ENCODE peak calls at places on chromosomes 6 and 20, in nine cellular contexts. H, X, M, B, G, Q, S, J and D are unnamed samples.

GRCh38 chr6:136921521-136921935 is 573 bp upstream of the SLC35D3 start:
- DNase-seq in S (no peak), B (no peak), Q (peak; percentile 49), J (no peak), G (no peak), M (no peak), H (no peak), X (no peak), D (no peak)

GRCh38 chr20:6685181-6685582 is 82.3 kb upstream of the BMP2 start:
- DNase-seq in Q (peak; percentile 58), H (no peak), B (no peak), J (no peak), G (no peak), X (no peak), M (no peak), S (no peak), D (no peak)

GRCh38 chr20:43516251-43516824 is 8.8 kb downstream of the L3MBTL1 start:
- DNase-seq in Q (peak; percentile 21), X (no peak), B (no peak), S (no peak), M (peak; percentile 7), G (no peak), J (no peak), H (no peak), D (no peak)

GRCh38 chr20:24506696-24507095 is 37.3 kb downstream of the SYNDIG1 start:
- DNase-seq in Q (no peak), G (no peak), B (no peak), M (no peak), S (no peak), J (peak; percentile 61), X (no peak), H (no peak), D (no peak)

GRCh38 chr6:27472182-27472616 is 706 bp downstream of the ZNF184 start:
- DNase-seq in M (peak; percentile 56), H (peak; percentile 81), G (peak; percentile 66), B (no peak), S (no peak), X (peak; percentile 69), Q (peak; percentile 80), J (no peak), D (peak; percentile 75)

GRCh38 chr20:1700990-1701389 is 43.4 kb upstream of the SIRPG start:
- DNase-seq in X (no peak), Q (no peak), M (no peak), H (no peak), B (no peak), S (no peak), J (no peak), G (no peak), D (no peak)

GRCh38 chr6:5813625-5814027 is 193.1 kb downstream of the NRN1 start:
- DNase-seq in X (no peak), S (no peak), M (no peak), B (no peak), J (no peak), G (no peak), Q (no peak), H (no peak), D (no peak)

GRCh38 chr6:119215309-119215708 is 134.3 kb downstream of the MAN1A1 start:
- DNase-seq in Q (no peak), J (no peak), B (no peak), H (no peak), G (no peak), S (no peak), X (no peak), M (no peak), D (no peak)

GRCh38 chr20:23260181-23260840 is 90.3 kb upstream of the NXT1 start:
- DNase-seq in M (no peak), J (no peak), G (no peak), S (no peak), B (no peak), Q (no peak), H (no peak), X (no peak), D (no peak)

GRCh38 chr6:143592335-143592734 is 80.8 kb upstream of the FUCA2 start:
- DNase-seq in Q (peak; percentile 17), J (no peak), H (no peak), S (no peak), B (no peak), M (no peak), X (no peak), G (no peak), D (no peak)

GRCh38 chr6:123771126-123771525 is 32.5 kb upstream of the NKAIN2 start:
- DNase-seq in S (no peak), H (peak; percentile 2), X (no peak), G (no peak), J (no peak), B (no peak), M (no peak), Q (no peak), D (peak; percentile 14)

GRCh38 chr6:134908906-134909516 is 40.9 kb downstream of the ALDH8A1 start:
- DNase-seq in B (peak; percentile 33), S (peak; percentile 29), Q (peak; percentile 99), H (peak; percentile 99), G (peak; percentile 90), M (peak; percentile 100), J (peak; percentile 94), X (peak; percentile 99), D (peak; percentile 100)

GRCh38 chr6:95321106-95321505 is 256.2 kb upstream of the MANEA start:
- DNase-seq in S (no peak), X (no peak), Q (no peak), H (no peak), M (no peak), J (no peak), G (no peak), B (no peak), D (no peak)

GRCh38 chr6:123777554-123777953 is 26.1 kb upstream of the NKAIN2 start:
- DNase-seq in X (peak; percentile 14), J (no peak), G (no peak), B (no peak), Q (peak; percentile 11), M (no peak), S (no peak), H (peak; percentile 36), D (peak; percentile 25)

GRCh38 chr6:90160013-90160412 is 136.6 kb downstream of the BACH2 start:
- DNase-seq in H (no peak), J (no peak), X (no peak), G (no peak), B (no peak), M (no peak), Q (no peak), S (no peak), D (no peak)

GRCh38 chr6:43173496-43174262 is 2.6 kb downstream of the SRF start:
- DNase-seq in X (no peak), Q (no peak), H (no peak), M (no peak), B (no peak), G (no peak), J (no peak), S (no peak), D (no peak)

GRCh38 chr6:107488174-107488874 is 1.6 kb upstream of the SOBP start:
- DNase-seq in H (no peak), J (no peak), X (no peak), G (no peak), Q (peak; percentile 39), S (no peak), M (no peak), B (no peak), D (no peak)
- H3K4me3 ChIP-seq in H (peak overlapping the region; percentile 80), J (peak overlapping the region; percentile 55), X (peak overlapping the region; percentile 68), G (peak overlapping the region; percentile 77), Q (peak overlapping the region; percentile 82), S (peak overlapping the region; percentile 79), M (peak overlapping the region; percentile 63), B (peak overlapping the region; percentile 65), D (peak overlapping the region; percentile 83)

DNA sequence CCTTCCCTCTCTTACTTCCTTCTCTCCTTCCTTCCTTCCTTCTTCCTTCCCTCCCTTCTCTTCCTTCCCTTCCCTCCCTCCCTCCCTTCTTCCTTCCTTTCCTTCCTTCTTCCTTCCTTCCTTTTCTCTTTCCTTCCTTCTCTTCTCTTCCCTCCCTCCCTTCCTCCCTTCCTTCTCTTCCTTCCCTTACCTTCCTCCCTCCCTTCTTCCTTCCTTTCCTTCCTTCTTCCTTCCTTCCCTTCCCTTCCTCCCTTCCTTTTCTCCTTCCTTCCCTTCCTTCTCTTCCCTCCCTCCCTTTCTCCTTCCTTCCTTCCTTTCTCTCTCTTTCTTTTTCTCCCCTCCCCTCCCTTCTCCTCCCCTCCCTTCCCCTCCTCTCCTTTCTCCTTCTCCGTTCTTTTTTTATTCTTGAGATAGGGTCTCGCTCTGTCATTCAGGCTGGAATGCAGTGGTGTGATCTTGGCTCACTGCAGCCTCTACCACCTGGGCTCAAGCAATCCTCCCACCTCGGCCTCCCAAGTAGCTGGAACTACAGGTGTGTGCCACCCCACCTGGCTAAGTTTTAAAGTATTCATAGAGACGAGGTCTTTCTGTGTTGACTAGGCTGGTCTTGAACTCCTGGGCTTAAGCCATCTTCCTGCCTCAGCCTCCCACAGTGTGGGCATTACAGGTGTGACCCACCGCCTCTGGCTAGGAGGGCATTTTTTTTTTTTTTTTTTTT is 1.1 kb upstream of the ZNF512B start:
- DNase-seq in G (no peak), Q (no peak), B (no peak), H (no peak), S (no peak), X (no peak), M (no peak), J (no peak), D (no peak)
- H3K4me3 ChIP-seq in G (no peak overlapping the region), Q (no peak overlapping the region), B (no peak overlapping the region), H (no peak overlapping the region), S (no peak overlapping the region), X (no peak overlapping the region), M (no peak overlapping the region), J (no peak overlapping the region), D (no peak overlapping the region)

GRCh38 chr20:47191074-47191673 is 165.3 kb downstream of the ZMYND8 start:
- DNase-seq in X (no peak), G (no peak), J (no peak), H (no peak), B (no peak), M (no peak), Q (peak; percentile 20), S (no peak), D (no peak)

GRCh38 chr20:47187450-47188195 is 168.9 kb downstream of the ZMYND8 start:
- DNase-seq in B (no peak), M (no peak), G (peak; percentile 30), J (no peak), S (no peak), Q (no peak), X (no peak), H (no peak), D (no peak)

GRCh38 chr20:47188540-47188939 is 168.0 kb downstream of the ZMYND8 start:
- DNase-seq in Q (no peak), X (no peak), B (no peak), H (no peak), M (peak; percentile 11), J (no peak), G (no peak), S (no peak), D (peak; percentile 10)

GRCh38 chr20:47189060-47189459 is 167.4 kb downstream of the ZMYND8 start:
- DNase-seq in J (no peak), H (no peak), G (peak; percentile 0), Q (no peak), X (no peak), M (peak; percentile 62), B (no peak), S (no peak), D (peak; percentile 65)
- H3K4me3 ChIP-seq in J (no peak overlapping the region), H (no peak overlapping the region), G (no peak overlapping the region), Q (no peak overlapping the region), X (no peak overlapping the region), M (no peak overlapping the region), B (no peak overlapping the region), S (no peak overlapping the region), D (peak overlapping the region; percentile 32)

DNA sequence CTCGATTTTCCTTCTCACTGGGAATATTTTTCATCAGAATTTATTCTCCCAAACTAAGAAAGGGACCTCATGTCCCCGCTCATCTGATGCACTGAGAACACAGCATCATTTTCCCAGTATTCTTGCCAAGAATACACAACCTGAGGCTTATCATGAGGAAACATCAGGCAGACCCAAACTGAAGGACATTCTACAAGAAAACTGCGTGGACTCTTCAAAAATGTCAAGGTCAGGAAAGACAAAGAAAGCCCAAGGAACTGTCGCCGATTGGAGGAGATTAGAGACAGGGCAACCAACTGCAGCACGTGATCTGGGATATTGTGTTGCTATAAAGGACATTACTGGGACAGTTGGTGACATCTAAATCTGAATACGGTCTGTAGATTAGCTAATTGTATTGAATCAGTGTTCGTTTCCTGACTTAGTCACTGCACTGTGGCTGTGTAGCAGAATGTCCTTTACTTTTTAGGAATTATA is 72.3 kb downstream of the SNX5 start:
- DNase-seq in H (no peak), M (no peak), B (no peak), Q (peak; percentile 45), J (no peak), G (no peak), X (no peak), S (no peak), D (no peak)
- H3K4me3 ChIP-seq in H (no peak overlapping the region), M (peak overlapping the region; percentile 55), B (peak overlapping the region; percentile 42), Q (peak overlapping the region; percentile 70), J (no peak overlapping the region), G (peak overlapping the region; percentile 46), X (no peak overlapping the region), S (no peak overlapping the region), D (no peak overlapping the region)